ENCODE peak calls at places on chromosomes 7 and 10, in four cellular contexts. J is activated effector memory CD4-positive, alpha-beta T cell treated with anti-CD3 and anti-CD28 coated beads, Interleukin-2, amount 50 U/mL, for 16 hours; C is NCI-H1417; Z is brain microvascular endothelial cell. R is an unnamed sample.

GRCh38 chr7:84002348-84002747 is 192.2 kb downstream of the SEMA3A start:
- DNase-seq in Z (no peak), J (no peak), C (no peak), R (no peak)

GRCh38 chr7:105934577-105935185 is 28.4 kb upstream of the CDHR3 start:
- DNase-seq in C (peak), Z (no peak), J (no peak), R (peak)

GRCh38 chr10:86234102-86234501 is 132.5 kb downstream of the GRID1 start:
- DNase-seq in J (no peak), C (no peak), Z (no peak), R (no peak)

GRCh38 chr7:105199372-105199771 is 185.4 kb downstream of the KMT2E start:
- DNase-seq in C (no peak), J (no peak), Z (no peak), R (peak)

GRCh38 chr10:129568562-129569344 is 101.7 kb downstream of the MGMT start:
- DNase-seq in C (no peak), J (no peak), Z (no peak), R (no peak)

GRCh38 chr7:78326189-78326588 is 527.6 kb downstream of the PHTF2 start:
- DNase-seq in C (no peak), J (no peak), Z (peak), R (no peak)

GRCh38 chr10:22681783-22682183 is 32.6 kb downstream of the PIP4K2A start:
- DNase-seq in J (peak), Z (peak), C (no peak), R (no peak)

GRCh38 chr7:82823073-82823472 is 339.6 kb downstream of the PCLO start:
- DNase-seq in C (no peak), J (no peak), Z (no peak), R (no peak)

GRCh38 chr7:17040701-17041100 is 158.9 kb upstream of the AGR3 start:
- DNase-seq in Z (no peak), C (no peak), J (no peak), R (no peak)

GRCh38 chr10:103758294-103758681 is 97.1 kb downstream of the SH3PXD2A start:
- DNase-seq in Z (peak), C (no peak), J (no peak), R (peak)

GRCh38 chr10:100909506-100910260 is 3.1 kb upstream of the SLF2 start:
- DNase-seq in Z (no peak), C (no peak), J (no peak), R (no peak)

R was measured in NCI-H69.